ENCODE peak calls at places on chromosomes 11 and 22, in five cellular contexts. W is GM12878, L is HCT116, N is K562, M is SK-N-SH. F is an unnamed sample.

GRCh38 chr11:1073261-1073724 is 1.4 kb upstream of the MUC2 start:
- DNase-seq in N (no peak), L (peak), M (no peak), W (no peak), F (peak)

GRCh38 chr11:61978703-61979661 is 11.5 kb upstream of the FTH1 start:
- DNase-seq in M (no peak), W (no peak), N (peak), L (no peak), F (no peak)

GRCh38 chr22:41915035-41915782 is at the start of gene SHISA8:
- DNase-seq in M (peak), W (no peak), L (no peak), N (peak), F (no peak)

GRCh38 chr11:8765294-8765693 is 82.7 kb downstream of the RPL27A start:
- DNase-seq in L (no peak), W (no peak), M (no peak), N (no peak), F (peak)

GRCh38 chr22:46004105-46004866 is 27.3 kb upstream of the WNT7B start:
- DNase-seq in W (no peak), N (no peak), L (no peak), M (no peak), F (no peak)

GRCh38 chr11:110918351-110918750 is 206.1 kb upstream of the ARHGAP20 start:
- DNase-seq in L (no peak), W (no peak), N (no peak), M (no peak), F (no peak)

GRCh38 chr22:36424901-36425579 is 37.3 kb upstream of the MYH9 start:
- DNase-seq in L (no peak), M (no peak), N (no peak), W (no peak), F (no peak)

GRCh38 chr11:100681064-100681502 is 6.0 kb upstream of the ARHGAP42 start:
- DNase-seq in M (no peak), W (peak), L (peak), N (peak), F (peak)

GRCh38 chr11:76999597-76999996 is 34.6 kb upstream of the B3GNT6 start:
- DNase-seq in M (no peak), N (no peak), L (no peak), W (no peak), F (no peak)

GRCh38 chr11:31764766-31765165 is 46.4 kb downstream of the PAX6 start:
- DNase-seq in M (no peak), N (no peak), L (no peak), W (no peak), F (no peak)

GRCh38 chr11:61157743-61158142 is 3.5 kb downstream of the VPS37C start:
- DNase-seq in M (no peak), N (no peak), L (no peak), W (no peak), F (no peak)

GRCh38 chr11:13208921-13209320 is 68.7 kb upstream of the BMAL1 start:
- DNase-seq in W (no peak), L (no peak), M (no peak), N (no peak), F (no peak)

GRCh38 chr11:116329354-116330090 is 443.3 kb downstream of the BUD13 start:
- DNase-seq in M (no peak), N (no peak), W (no peak), L (no peak), F (no peak)

GRCh38 chr22:46916886-46917625 is 154.6 kb downstream of the TBC1D22A start:
- DNase-seq in L (no peak), W (no peak), N (no peak), M (no peak), F (no peak)

GRCh38 chr11:56624661-56625110 is 10.0 kb upstream of the OR5M1 start:
- DNase-seq in W (peak), N (peak), M (peak), L (no peak), F (peak)

GRCh38 chr11:1390603-1391164 is 950 bp downstream of the BRSK2 start:
- DNase-seq in N (no peak), W (no peak), M (peak), L (no peak), F (no peak)

GRCh38 chr11:34065505-34066203 is 14.1 kb downstream of the CAPRIN1 start:
- DNase-seq in W (no peak), L (no peak), N (no peak), M (no peak), F (no peak)

GRCh38 chr11:7582338-7582985 is 68.7 kb downstream of the PPFIBP2 start:
- DNase-seq in L (no peak), M (no peak), N (no peak), W (no peak), F (no peak)

GRCh38 chr11:17218403-17218802 is 10.6 kb upstream of the PIK3C2A start:
- DNase-seq in W (no peak), N (no peak), L (no peak), M (no peak), F (no peak)

GRCh38 chr11:17219016-17219415 is 11.2 kb upstream of the PIK3C2A start:
- DNase-seq in N (no peak), W (no peak), M (no peak), L (no peak), F (no peak)

GRCh38 chr11:17224727-17225126 is 16.9 kb upstream of the PIK3C2A start:
- DNase-seq in M (no peak), L (no peak), W (no peak), N (no peak), F (no peak)

GRCh38 chr11:17217395-17217794 is 9.6 kb upstream of the PIK3C2A start:
- DNase-seq in L (no peak), W (no peak), M (no peak), N (no peak), F (no peak)

GRCh38 chr11:17221968-17222367 is 14.2 kb upstream of the PIK3C2A start:
- DNase-seq in M (no peak), N (no peak), L (no peak), W (no peak), F (no peak)
- TF ChIP-seq ZBTB33 in M (no peak), N (no peak), L (no peak), W (no peak), F (no peak)

DNA sequence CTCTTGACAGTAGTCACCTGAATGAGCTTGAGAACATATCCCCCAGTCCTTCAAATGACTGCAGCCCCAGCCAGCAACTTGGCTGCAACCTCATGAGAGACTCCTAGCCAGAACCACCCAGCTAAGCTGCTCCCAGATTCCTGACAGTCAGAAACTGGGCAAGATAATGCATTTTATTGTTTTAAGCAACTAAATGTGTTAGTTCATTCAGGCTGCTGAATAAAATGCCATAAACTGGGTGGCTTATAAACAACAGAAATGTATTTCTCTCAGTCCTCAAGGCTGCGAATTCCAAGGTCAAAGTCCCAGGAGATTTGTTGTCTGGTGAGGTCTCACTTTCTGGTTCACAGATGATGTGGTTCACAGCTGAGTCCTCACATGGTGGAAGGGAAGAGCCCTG is 5.8 kb upstream of the PAMR1 start:
- DNase-seq in N (no peak), W (no peak), L (no peak), M (no peak), F (no peak)
- TF ChIP-seq ZBTB33 in N (no peak), W (no peak), L (no peak), M (no peak), F (no peak)

GRCh38 chr22:28004021-28004420 is 85.0 kb upstream of the PITPNB start:
- DNase-seq in L (no peak), W (no peak), M (no peak), N (no peak), F (no peak)

GRCh38 chr22:28008056-28008455 is 89.0 kb upstream of the PITPNB start:
- DNase-seq in L (no peak), N (no peak), M (no peak), W (no peak), F (no peak)

GRCh38 chr22:28002863-28003565 is 84.0 kb upstream of the PITPNB start:
- DNase-seq in W (no peak), N (no peak), M (no peak), L (no peak), F (no peak)

GRCh38 chr22:28006271-28006670 is 87.2 kb upstream of the PITPNB start:
- DNase-seq in W (no peak), N (no peak), M (no peak), L (no peak), F (no peak)

GRCh38 chr22:28005513-28005912 is 86.5 kb upstream of the PITPNB start:
- DNase-seq in L (no peak), N (no peak), M (no peak), W (no peak), F (no peak)
- TF ChIP-seq ZBTB33 in L (no peak), N (no peak), M (no peak), W (no peak), F (no peak)

DNA sequence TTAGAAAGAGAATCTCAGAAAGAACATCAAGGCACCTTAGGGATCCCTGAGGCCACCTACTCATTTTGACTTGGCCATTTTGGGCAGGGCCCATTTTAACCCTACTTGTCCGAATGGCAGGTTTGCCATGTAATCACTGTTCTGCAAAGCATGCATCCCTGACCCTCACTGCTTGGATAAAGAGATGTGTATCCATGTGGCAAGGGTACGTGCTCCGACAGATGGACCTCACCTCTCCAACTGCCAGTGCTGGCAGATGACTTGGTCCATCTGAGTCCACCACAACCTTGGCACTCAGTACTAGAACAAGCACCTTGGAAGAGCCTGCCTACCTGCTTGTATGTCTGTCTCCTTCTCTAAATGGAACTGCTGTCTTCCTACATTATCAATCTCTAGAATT is 139.4 kb downstream of the SPATA19 start:
- DNase-seq in N (no peak), W (no peak), M (no peak), L (no peak), F (no peak)
- TF ChIP-seq ZBTB33 in N (no peak), W (no peak), M (no peak), L (no peak), F (no peak)